ENCODE peak calls at places on chromosomes 2 and 18, in six cellular contexts. U is stomach, G is breast epithelium, E is suprapubic skin, T is SK-N-SH, O is esophagus muscularis mucosa. R is an unnamed sample.

GRCh38 chr2:37100054-37100453 is 15.7 kb downstream of the GPATCH11 start:
- DNase-seq in G (no peak), T (no peak), U (no peak), E (no peak), O (no peak), R (no peak)

GRCh38 chr2:187982668-187983067 is 309.0 kb upstream of the GULP1 start:
- DNase-seq in T (no peak), U (no peak), G (no peak), E (no peak), O (no peak), R (no peak)

GRCh38 chr2:144950874-144951560 is 431.1 kb upstream of the ZEB2 start:
- DNase-seq in O (no peak), T (no peak), E (no peak), U (no peak), G (no peak), R (no peak)

GRCh38 chr2:61157371-61158003 is 4.5 kb upstream of the C2orf74 start:
- DNase-seq in E (no peak), G (no peak), U (no peak), T (no peak), O (no peak), R (no peak)

GRCh38 chr18:79922971-79923411 is 28.5 kb downstream of the SLC66A2 start:
- DNase-seq in G (no peak), E (peak), U (peak), T (no peak), O (no peak), R (peak)

GRCh38 chr2:2569306-2569705 is 238.2 kb upstream of the MYT1L start:
- DNase-seq in U (no peak), E (no peak), O (no peak), G (no peak), T (no peak), R (no peak)

GRCh38 chr2:12221583-12221982 is 475.2 kb downstream of the LPIN1 start:
- DNase-seq in E (no peak), U (no peak), T (no peak), G (no peak), O (no peak), R (no peak)

GRCh38 chr2:62412347-62412742 is 93.7 kb downstream of the TMEM17 start:
- DNase-seq in T (no peak), E (no peak), O (no peak), U (no peak), G (no peak), R (no peak)

GRCh38 chr2:33500177-33500576 is 23.7 kb downstream of the RASGRP3 start:
- DNase-seq in G (no peak), U (no peak), T (no peak), O (no peak), E (no peak), R (no peak)

GRCh38 chr2:62175728-62176127 is 20.2 kb upstream of the B3GNT2 start:
- DNase-seq in U (no peak), E (no peak), G (no peak), O (no peak), T (peak), R (no peak)

GRCh38 chr2:8577573-8577972 is 104.3 kb upstream of the ID2 start:
- DNase-seq in T (no peak), G (no peak), O (no peak), U (peak), E (peak), R (no peak)

GRCh38 chr2:178756843-178757242 is 50.4 kb downstream of the TTN start:
- DNase-seq in T (no peak), G (no peak), E (no peak), O (no peak), U (no peak), R (no peak)

GRCh38 chr2:54483426-54483825 is 27.3 kb downstream of the SPTBN1 start:
- DNase-seq in G (no peak), O (no peak), U (no peak), E (no peak), T (no peak), R (no peak)

GRCh38 chr2:12612168-12612567 is 104.6 kb upstream of the TRIB2 start:
- DNase-seq in T (no peak), E (no peak), G (no peak), U (no peak), O (no peak), R (no peak)

GRCh38 chr18:45978084-45978483 is 11.0 kb upstream of the EPG5 start:
- DNase-seq in E (no peak), G (no peak), T (no peak), O (no peak), U (no peak), R (no peak)

GRCh38 chr18:37230762-37231161 is 334.8 kb downstream of the CELF4 start:
- DNase-seq in E (no peak), G (no peak), O (no peak), T (no peak), U (no peak), R (no peak)

GRCh38 chr2:201358684-201359083 is 1.5 kb upstream of the FLACC1 start:
- DNase-seq in E (no peak), O (no peak), G (no peak), U (no peak), T (no peak), R (no peak)

GRCh38 chr2:199458017-199458805 is 472 bp upstream of the SATB2 start:
- DNase-seq in T (no peak), U (no peak), E (no peak), O (peak), G (no peak), R (no peak)

GRCh38 chr2:117057021-117057420 is 757.5 kb upstream of the DDX18 start:
- DNase-seq in E (no peak), G (no peak), T (no peak), U (no peak), O (peak), R (no peak)

DNA sequence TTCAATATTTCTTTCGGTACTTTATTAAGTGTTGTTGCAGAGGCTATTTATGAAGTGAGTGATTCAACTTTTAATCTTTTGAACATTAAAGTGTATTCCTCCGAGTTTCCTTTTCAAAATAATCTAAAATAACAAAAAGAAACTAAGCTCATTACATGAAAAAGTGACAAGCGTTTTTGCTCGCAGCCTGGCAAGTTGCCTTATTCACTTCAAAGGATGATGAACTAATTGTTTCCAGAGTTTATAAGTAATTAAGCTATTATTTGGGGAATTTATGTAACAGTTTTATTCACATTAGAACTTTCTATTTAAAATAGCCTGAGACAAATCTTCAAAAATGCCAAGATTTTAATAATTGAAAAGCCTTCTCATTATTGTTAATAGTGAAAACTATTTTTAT is 149.1 kb downstream of the MEIS1 start:
- DNase-seq in U (no peak), G (no peak), T (no peak), O (no peak), E (no peak), R (no peak)
- H3K4me3 ChIP-seq in U (no peak), G (no peak), T (no peak), O (peak), E (no peak), R (peak)

GRCh38 chr18:59276047-59276446 is 2.8 kb upstream of the RAX start:
- DNase-seq in T (no peak), O (peak), E (no peak), U (no peak), G (no peak), R (no peak)
- TF ChIP-seq CTCF in T (no peak), O (no peak), E (no peak), U (no peak), G (no peak), R (no peak)

GRCh38 chr18:2758309-2758708 is 88.5 kb upstream of the EMILIN2 start:
- DNase-seq in U (no peak), T (no peak), E (no peak), G (no peak), O (no peak), R (no peak)
- TF ChIP-seq POLR2AphosphoS5 in U (no peak), T (no peak), E (no peak), G (no peak), O (no peak), R (no peak)

GRCh38 chr18:21682276-21683051 is 22.1 kb downstream of the ABHD3 start:
- DNase-seq in E (no peak), U (no peak), T (no peak), O (no peak), G (no peak), R (no peak)
- H3K4me3 ChIP-seq in E (peak), U (peak), T (no peak), O (peak), G (peak), R (peak)

GRCh38 chr18:389658-390357 is 110.7 kb downstream of the COLEC12 start:
- DNase-seq in U (no peak), O (no peak), E (no peak), T (no peak), G (no peak), R (no peak)
- TF ChIP-seq CTCF in U (no peak), O (no peak), E (no peak), T (peak), G (no peak), R (no peak)

GRCh38 chr2:160952462-160952861 is 207.8 kb upstream of the TANK start:
- DNase-seq in T (no peak), G (no peak), E (no peak), U (no peak), O (no peak), R (peak)
- TF ChIP-seq POLR2AphosphoS5 in T (no peak), G (no peak), E (no peak), U (no peak), O (no peak), R (no peak)

DNA sequence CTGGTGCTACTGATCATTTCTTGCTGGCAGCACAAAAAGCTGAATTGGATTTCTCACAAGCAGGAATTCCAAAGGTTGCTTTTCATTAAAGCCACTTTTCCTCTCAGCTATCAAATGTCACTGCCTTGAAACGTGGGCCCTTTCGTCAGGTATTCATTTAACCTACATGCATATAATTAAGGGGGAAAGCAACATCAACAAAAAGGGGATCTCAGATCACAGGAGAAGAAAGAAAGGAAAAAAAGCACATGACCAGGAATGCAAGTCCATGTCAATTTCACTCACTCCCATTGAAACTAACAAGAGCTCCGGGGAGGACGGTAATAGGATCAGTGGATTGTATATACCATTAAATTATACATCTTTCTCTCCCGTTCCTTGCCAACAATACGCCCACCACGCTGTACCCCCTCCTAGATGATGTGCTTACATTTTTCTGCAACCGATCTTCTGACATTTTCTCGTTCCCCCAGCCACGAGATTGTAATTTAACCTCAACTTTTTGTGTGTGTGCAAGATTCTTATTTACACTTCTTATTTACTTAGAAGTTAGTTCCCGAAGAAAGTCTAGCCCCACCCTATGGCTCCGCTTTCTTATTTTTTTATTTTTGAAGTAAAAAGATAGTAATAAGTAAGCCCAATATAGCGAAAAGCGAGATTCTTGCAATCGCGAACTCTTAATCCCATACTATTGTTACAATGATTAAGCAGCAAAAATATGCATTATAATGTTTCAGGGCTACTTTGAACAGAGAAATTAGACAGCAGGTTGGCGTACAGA is 707 bp downstream of the FIGN start:
- DNase-seq in E (no peak), U (no peak), T (peak), O (no peak), G (no peak), R (no peak)
- H3K4me3 ChIP-seq in E (peak), U (peak), T (peak), O (peak), G (peak), R (peak)

DNA sequence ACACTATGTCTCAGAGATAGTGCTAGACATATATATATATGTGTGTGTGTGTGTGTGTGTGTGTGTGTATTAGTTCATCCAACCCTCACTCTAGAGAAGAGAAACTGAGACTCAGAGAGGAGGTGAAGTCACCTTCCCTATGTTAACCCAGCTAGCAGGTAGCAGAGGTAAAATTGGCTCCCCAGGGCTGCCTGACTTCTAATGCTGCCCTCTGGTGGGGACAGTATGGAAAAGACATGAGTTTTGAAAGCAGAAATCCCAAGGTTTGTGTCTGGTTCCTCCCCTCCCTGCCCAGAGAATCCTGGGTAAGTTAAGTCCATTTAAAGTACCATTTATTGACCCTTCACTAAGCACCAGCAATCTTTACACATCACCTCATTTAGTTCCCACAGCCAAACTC is 137.7 kb downstream of the THNSL2 start:
- DNase-seq in E (no peak), T (peak), O (no peak), G (no peak), U (no peak), R (no peak)
- TF ChIP-seq CTCF in E (no peak), T (peak), O (no peak), G (no peak), U (no peak), R (peak)

GRCh38 chr18:50273203-50274043 is 7.1 kb upstream of the CFAP53 start:
- DNase-seq in T (no peak), O (no peak), U (no peak), E (no peak), G (no peak), R (no peak)

GRCh38 chr18:50262977-50263376 is 3.3 kb downstream of the CFAP53 start:
- DNase-seq in G (no peak), U (no peak), O (no peak), T (no peak), E (no peak), R (no peak)

GRCh38 chr18:50266248-50266704 is at the start of gene CFAP53:
- DNase-seq in T (peak), U (peak), O (peak), E (peak), G (peak), R (peak)

GRCh38 chr18:50272593-50272992 is 6.3 kb upstream of the CFAP53 start:
- DNase-seq in G (no peak), E (no peak), T (no peak), U (no peak), O (no peak), R (no peak)

DNA sequence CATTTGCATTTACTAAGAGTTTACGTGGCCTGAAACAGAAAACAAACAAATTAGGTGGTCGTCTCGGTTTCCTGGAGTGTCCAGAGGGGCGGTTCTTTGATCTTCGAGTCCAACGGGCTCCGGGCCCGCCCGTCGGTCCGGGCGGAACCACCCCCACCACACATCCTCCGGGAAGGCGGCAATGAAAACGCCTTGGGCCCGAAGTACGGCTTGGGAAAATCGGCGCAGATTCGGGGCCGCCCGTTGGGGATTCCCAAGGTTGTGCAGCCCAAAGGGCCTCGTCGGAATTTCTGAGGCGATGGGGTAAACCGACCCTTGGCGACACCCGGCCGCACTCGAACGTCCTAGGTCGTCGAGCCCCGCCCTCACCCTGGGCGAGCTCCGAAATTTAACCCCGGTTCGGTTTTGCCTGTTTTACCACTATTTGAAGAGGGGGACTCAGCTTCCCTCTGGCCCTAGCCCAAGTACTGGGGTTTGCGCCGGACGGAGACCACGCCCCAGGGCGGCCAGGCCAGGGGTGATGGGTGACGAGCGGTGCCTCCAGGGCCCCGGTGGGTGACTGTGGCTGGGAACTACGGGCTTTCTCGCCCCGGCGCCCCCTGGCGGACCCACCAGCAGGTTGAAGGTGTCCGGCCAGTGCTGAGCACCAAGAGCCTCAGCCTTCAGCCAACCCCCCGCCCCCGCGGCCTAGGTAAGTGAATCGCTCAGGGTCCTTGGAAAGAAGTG is 1.9 kb upstream of the CFAP53 start:
- DNase-seq in G (peak), U (peak), T (peak), O (no peak), E (no peak), R (peak)
- TF ChIP-seq POLR2AphosphoS5 in G (no peak), U (no peak), T (no peak), O (peak), E (no peak), R (peak)

DNA sequence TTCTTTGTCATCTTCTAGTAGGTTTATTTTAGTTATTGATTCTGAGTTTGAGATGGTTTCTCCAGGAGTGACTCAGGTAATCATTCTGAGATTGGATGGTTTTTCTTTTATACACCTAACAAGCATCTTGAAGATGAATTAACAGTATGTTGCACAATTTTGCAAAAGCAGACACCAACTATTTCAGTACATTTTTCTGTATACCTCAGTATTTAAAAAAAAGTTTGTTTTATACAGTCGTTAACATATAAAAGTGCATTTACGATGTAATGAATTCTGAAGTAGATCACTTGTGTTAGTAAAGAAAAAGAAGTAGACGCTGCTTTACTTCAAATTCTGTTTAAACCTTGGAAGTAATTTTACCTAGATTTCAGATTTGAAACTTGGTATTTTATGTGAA is 3.0 kb downstream of the VAPA start:
- DNase-seq in G (no peak), E (no peak), O (no peak), T (no peak), U (no peak), R (no peak)
- H3K4me3 ChIP-seq in G (no peak), E (peak), O (peak), T (no peak), U (peak), R (no peak)